ENCODE peak calls at places on chromosomes 7 and 10, in four cellular contexts. S, Y, T and G are unnamed samples.

GRCh38 chr10:72688208-72688651 is 3.7 kb upstream of the MCU start:
- DNase-seq in T (peak), Y (no peak), S (no peak), G (peak)

GRCh38 chr10:8752146-8752843 is 697.8 kb downstream of the GATA3 start:
- DNase-seq in S (no peak), T (no peak), Y (no peak), G (no peak)

GRCh38 chr10:28676297-28676967 is 889 bp upstream of the BAMBI start:
- DNase-seq in S (peak), T (peak), Y (no peak), G (peak)

GRCh38 chr10:71077143-71077581 is 135.2 kb upstream of the UNC5B start:
- DNase-seq in Y (no peak), S (peak), T (no peak), G (no peak)

GRCh38 chr7:1619152-1620079 is 49.6 kb upstream of the PSMG3 start:
- DNase-seq in S (no peak), T (no peak), Y (no peak), G (no peak)

GRCh38 chr7:131203291-131203976 is 124.2 kb upstream of the MKLN1 start:
- DNase-seq in Y (no peak), S (peak), T (no peak), G (peak)

GRCh38 chr10:126393076-126393475 is 4.8 kb upstream of the ADAM12 start:
- DNase-seq in T (no peak), Y (no peak), S (no peak), G (no peak)

GRCh38 chr10:12733271-12733670 is 268.2 kb downstream of the CCDC3 start:
- DNase-seq in S (no peak), T (no peak), Y (no peak), G (no peak)

GRCh38 chr10:92689663-92690210 is at the start of gene HHEX:
- DNase-seq in Y (no peak), S (peak), T (peak), G (peak)

GRCh38 chr7:73685311-73685710 is 1.9 kb downstream of the BUD23 start:
- DNase-seq in Y (no peak), T (no peak), S (no peak), G (no peak)

GRCh38 chr10:71344154-71344915 is 25.3 kb downstream of the SLC29A3 start:
- DNase-seq in T (no peak), Y (no peak), S (no peak), G (no peak)

GRCh38 chr10:77442790-77443189 is 194.8 kb downstream of the KCNMA1 start:
- DNase-seq in S (no peak), Y (no peak), T (no peak), G (no peak)